ENCODE peak calls at places on chromosomes 16 and 17, in five cellular contexts. K is mucosa of descending colon, X is A549, N is IMR-90, I is Calu3. T is an unnamed sample.

GRCh38 chr16:56233795-56234566 is 42.7 kb downstream of the GNAO1 start:
- DNase-seq in K (no peak), I (no peak), X (no peak), N (no peak), T (no peak)

GRCh38 chr16:27332105-27332504 is 18.3 kb downstream of the IL4R start:
- DNase-seq in I (no peak), N (no peak), X (no peak), K (no peak), T (no peak)

GRCh38 chr17:3004150-3004801 is 59.1 kb downstream of the OR1D5 start:
- DNase-seq in I (peak; percentile 98), N (peak; percentile 96), K (peak; percentile 98), X (peak; percentile 98), T (peak; percentile 45)

GRCh38 chr17:7393613-7394451 is 493 bp downstream of the PLSCR3 start:
- DNase-seq in K (no peak), X (no peak), I (peak; percentile 28), N (no peak), T (peak; percentile 80)

GRCh38 chr16:15746332-15746731 is 96.3 kb downstream of the NDE1 start:
- DNase-seq in N (no peak), I (no peak), K (no peak), X (no peak), T (no peak)

GRCh38 chr17:70040336-70040735 is 34.7 kb upstream of the KCNJ16 start:
- DNase-seq in N (peak; percentile 33), K (no peak), X (no peak), I (no peak), T (no peak)

GRCh38 chr16:7716924-7717323 is 384.3 kb downstream of the RBFOX1 start:
- DNase-seq in X (no peak), I (no peak), N (no peak), K (no peak), T (no peak)

GRCh38 chr16:50067290-50067853 is 1.6 kb downstream of the HEATR3 start:
- DNase-seq in K (peak; percentile 29), X (peak; percentile 45), I (peak; percentile 14), N (peak; percentile 74), T (peak; percentile 41)

GRCh38 chr16:54285414-54286066 is 1.0 kb downstream of the IRX3 start:
- DNase-seq in K (no peak), X (peak; percentile 52), I (peak; percentile 45), N (no peak), T (no peak)
- TF ChIP-seq CTCF in K (no peak), X (no peak), I (no peak), N (no peak), T (no peak)

DNA sequence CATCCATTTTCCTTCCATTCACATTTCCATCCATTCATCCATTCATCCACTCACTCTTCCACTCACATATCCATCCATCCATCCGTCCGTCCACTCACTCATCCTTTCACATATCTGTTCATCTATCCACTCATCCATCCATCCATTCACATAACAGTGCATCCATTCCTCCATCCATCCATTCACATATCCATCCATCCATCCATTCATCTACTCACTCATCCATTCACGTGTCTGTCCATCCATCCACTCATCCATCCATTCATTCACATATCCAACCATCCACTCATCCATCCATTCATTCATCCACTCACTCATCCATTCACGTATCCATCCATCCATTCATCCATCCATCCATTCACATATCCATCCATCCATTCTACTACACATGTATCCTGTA is 42.6 kb downstream of the SCNN1G start:
- DNase-seq in N (no peak), K (no peak), I (no peak), X (no peak), T (no peak)
- TF ChIP-seq CTCF in N (no peak), K (no peak), I (no peak), X (no peak), T (no peak)

GRCh38 chr16:10983175-10983558 is 38.8 kb downstream of the CLEC16A start:
- DNase-seq in I (peak; percentile 60), N (no peak), K (peak; percentile 41), X (no peak), T (peak; percentile 34)

GRCh38 chr16:10980811-10981210 is 36.4 kb downstream of the CLEC16A start:
- DNase-seq in N (no peak), X (no peak), I (no peak), K (no peak), T (no peak)

GRCh38 chr16:10979717-10980601 is 35.6 kb downstream of the CLEC16A start:
- DNase-seq in I (no peak), K (no peak), N (no peak), X (no peak), T (no peak)

GRCh38 chr16:10982430-10983174 is 38.2 kb downstream of the CLEC16A start:
- DNase-seq in K (no peak), N (peak; percentile 37), X (no peak), I (no peak), T (peak; percentile 54)

DNA sequence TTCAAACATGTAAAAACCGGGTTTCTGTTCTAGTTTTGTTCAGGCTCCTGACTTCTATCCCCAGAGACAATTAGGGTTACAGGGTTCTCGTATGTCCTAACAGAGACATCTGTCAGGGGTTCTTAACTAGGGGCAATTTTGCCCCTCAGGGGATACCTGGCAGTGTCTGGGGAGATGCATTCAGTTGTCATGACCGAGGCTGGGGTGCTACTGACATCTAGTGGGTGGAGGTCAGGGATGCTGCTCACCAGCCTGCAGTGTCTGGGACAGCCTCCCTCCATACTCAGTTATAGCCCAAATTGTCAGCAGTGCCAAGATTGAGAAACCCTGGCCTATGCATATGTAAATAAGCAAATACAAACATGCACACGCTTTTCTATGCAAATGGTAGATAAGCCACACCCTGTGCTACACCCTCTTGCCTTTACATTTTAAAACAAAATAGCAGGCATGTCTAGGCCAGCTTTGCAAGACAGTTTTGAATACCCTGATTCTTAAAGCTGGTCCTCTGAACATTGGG is 37.4 kb downstream of the CLEC16A start:
- DNase-seq in N (no peak), K (no peak), X (peak; percentile 53), I (peak; percentile 37), T (peak; percentile 71)
- TF ChIP-seq CTCF in N (peak; percentile 24), K (no peak), X (peak; percentile 31), I (no peak), T (peak; percentile 76)

GRCh38 chr17:45172232-45172540 is 10.5 kb downstream of the HEXIM2 start:
- DNase-seq in K (no peak), X (no peak), N (no peak), I (no peak), T (no peak)

GRCh38 chr17:45172541-45173286 is 11.0 kb downstream of the HEXIM2 start:
- DNase-seq in I (peak; percentile 99), K (peak; percentile 81), N (peak; percentile 72), X (peak; percentile 99), T (peak; percentile 56)

GRCh38 chr17:45170280-45170975 is 8.8 kb downstream of the HEXIM2 start:
- DNase-seq in K (no peak), I (no peak), X (no peak), N (no peak), T (no peak)

GRCh38 chr17:45171338-45172231 is 9.9 kb downstream of the HEXIM2 start:
- DNase-seq in N (no peak), X (peak; percentile 96), K (peak; percentile 62), I (peak; percentile 89), T (no peak)

GRCh38 chr17:45170976-45171337 is 9.3 kb downstream of the HEXIM2 start:
- DNase-seq in I (peak; percentile 84), N (peak; percentile 52), K (peak; percentile 50), X (peak; percentile 93), T (no peak)
- TF ChIP-seq CTCF in I (no peak), N (no peak), K (no peak), X (no peak), T (no peak)

GRCh38 chr17:80673152-80673920 is 128.7 kb downstream of the RPTOR start:
- DNase-seq in X (no peak), K (no peak), N (peak; percentile 40), I (no peak), T (no peak)
- TF ChIP-seq CTCF in X (no peak), K (no peak), N (no peak), I (no peak), T (no peak)

GRCh38 chr16:21302898-21303528 is 24.9 kb upstream of the CRYM start:
- DNase-seq in I (no peak), N (peak; percentile 93), X (peak; percentile 72), K (peak; percentile 41), T (no peak)

GRCh38 chr16:21301895-21302291 is 23.8 kb upstream of the CRYM start:
- DNase-seq in K (no peak), I (no peak), X (no peak), N (peak; percentile 8), T (no peak)

GRCh38 chr16:21300309-21301167 is 22.4 kb upstream of the CRYM start:
- DNase-seq in K (peak; percentile 100), I (peak; percentile 98), N (peak; percentile 100), X (peak; percentile 99), T (peak; percentile 83)

GRCh38 chr16:21302454-21302853 is 24.4 kb upstream of the CRYM start:
- DNase-seq in K (peak; percentile 45), I (no peak), X (no peak), N (peak; percentile 3), T (no peak)

GRCh38 chr16:21301168-21301894 is 23.2 kb upstream of the CRYM start:
- DNase-seq in I (peak; percentile 92), K (peak; percentile 93), X (peak; percentile 93), N (peak; percentile 61), T (peak; percentile 82)
- TF ChIP-seq CTCF in I (peak; percentile 45), K (no peak), X (peak; percentile 33), N (peak; percentile 29), T (no peak)

DNA sequence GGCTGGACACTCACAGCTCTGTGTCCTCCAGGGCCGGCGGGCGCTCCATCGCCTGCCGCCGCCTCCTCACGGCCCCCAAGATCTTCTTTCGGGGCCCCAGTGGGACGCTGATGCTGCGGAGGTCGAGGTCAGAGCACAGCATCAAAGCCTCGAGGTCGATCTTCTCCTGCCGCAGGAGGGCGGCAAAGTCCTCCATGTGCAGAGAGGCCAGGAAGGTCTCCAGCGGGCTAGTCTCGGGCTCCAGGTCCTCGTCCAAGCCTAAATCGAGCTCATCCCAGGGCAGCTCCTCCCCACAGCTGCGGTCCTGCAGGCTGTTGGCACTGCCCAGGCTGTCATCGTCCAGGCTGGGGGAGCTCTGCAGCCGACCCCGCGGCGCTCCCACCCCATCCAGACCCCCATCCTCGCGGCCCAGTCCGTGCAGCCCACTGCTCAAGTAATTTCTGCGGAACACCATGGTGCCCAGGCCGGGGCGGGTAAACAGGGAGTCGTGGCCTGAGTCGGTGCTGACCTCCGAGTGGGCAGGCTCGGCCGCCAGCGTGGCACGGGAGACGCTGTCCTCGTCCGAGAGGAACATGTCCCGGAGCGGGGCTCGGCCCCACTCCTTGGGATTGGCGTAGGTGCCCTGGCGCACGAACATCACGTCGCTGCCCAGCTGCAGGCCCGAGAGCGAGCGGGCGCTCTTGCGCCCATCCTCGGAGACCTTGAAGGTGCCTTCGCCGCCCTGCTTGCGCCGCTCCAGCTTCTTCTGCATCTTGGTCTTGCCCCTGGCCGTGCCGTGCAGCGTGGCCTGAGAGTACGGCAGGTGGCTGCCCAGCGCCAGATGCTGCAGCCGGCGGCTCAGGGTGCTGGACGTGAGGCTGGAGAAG is 3.4 kb downstream of the USH1G start:
- DNase-seq in X (peak; percentile 80), I (peak; percentile 58), N (no peak), K (peak; percentile 24), T (peak; percentile 76)
- TF ChIP-seq CTCF in X (peak; percentile 64), I (peak; percentile 30), N (peak; percentile 23), K (no peak), T (peak; percentile 56)

T was measured in GM10248.